ENCODE peak calls at places on chromosomes 5 and 9, in four cellular contexts. One of them, this sample, is unnamed.

GRCh38 chr5:6408627-6409446 is 30.5 kb upstream of the MED10 start:
- DNase-seq in GM12878: no peak
- DNase-seq in HepG2: no peak
- DNase-seq in H1: no peak
- DNase-seq in this sample: no peak

GRCh38 chr5:152501294-152501693 is 96.2 kb upstream of the NMUR2 start:
- DNase-seq in GM12878: no peak
- DNase-seq in HepG2: no peak
- DNase-seq in H1: no peak
- DNase-seq in this sample: no peak

GRCh38 chr5:15539951-15540350 is 40.0 kb downstream of the FBXL7 start:
- DNase-seq in HepG2: no peak
- DNase-seq in H1: no peak
- DNase-seq in GM12878: no peak
- DNase-seq in this sample: no peak

GRCh38 chr5:170597876-170598275 is 94.1 kb downstream of the KCNIP1 start:
- DNase-seq in HepG2: no peak
- DNase-seq in H1: no peak
- DNase-seq in GM12878: no peak
- DNase-seq in this sample: no peak

GRCh38 chr9:116767219-116767618 is 80.1 kb downstream of the TRIM32 start:
- DNase-seq in GM12878: no peak
- DNase-seq in HepG2: no peak
- DNase-seq in H1: no peak
- DNase-seq in this sample: no peak

GRCh38 chr5:23466401-23466886 is 41.0 kb upstream of the PRDM9 start:
- DNase-seq in GM12878: no peak
- DNase-seq in HepG2: peak; percentile 75
- DNase-seq in H1: no peak
- DNase-seq in this sample: no peak

GRCh38 chr5:172299916-172300439 is 16.4 kb upstream of the UBTD2 start:
- DNase-seq in GM12878: no peak
- DNase-seq in HepG2: no peak
- DNase-seq in H1: no peak
- DNase-seq in this sample: no peak

GRCh38 chr9:35490155-35490909 is 421 bp downstream of the RUSC2 start:
- DNase-seq in H1: no peak
- DNase-seq in GM12878: no peak
- DNase-seq in HepG2: no peak
- DNase-seq in this sample: no peak

GRCh38 chr9:138077126-138077525 is 199.5 kb downstream of the CACNA1B start:
- DNase-seq in GM12878: no peak
- DNase-seq in HepG2: no peak
- DNase-seq in H1: no peak
- DNase-seq in this sample: no peak

GRCh38 chr5:8908055-8908683 is 637.7 kb downstream of the SEMA5A start:
- DNase-seq in HepG2: no peak
- DNase-seq in GM12878: no peak
- DNase-seq in H1: peak; percentile 68
- DNase-seq in this sample: peak; percentile 40

GRCh38 chr5:40676643-40677333 is 2.9 kb upstream of the PTGER4 start:
- DNase-seq in GM12878: no peak
- DNase-seq in H1: no peak
- DNase-seq in HepG2: no peak
- DNase-seq in this sample: no peak

GRCh38 chr5:170216262-170216864 is 16.4 kb upstream of the C5orf58 start:
- DNase-seq in H1: no peak
- DNase-seq in HepG2: peak; percentile 29
- DNase-seq in GM12878: no peak
- DNase-seq in this sample: peak; percentile 40

GRCh38 chr5:112776301-112776856 is 38.7 kb downstream of the APC start:
- DNase-seq in HepG2: no peak
- DNase-seq in GM12878: no peak
- DNase-seq in H1: no peak
- DNase-seq in this sample: no peak

GRCh38 chr9:94802795-94803194 is 76.3 kb downstream of the AOPEP start:
- DNase-seq in H1: no peak
- DNase-seq in GM12878: peak; percentile 57
- DNase-seq in HepG2: no peak
- DNase-seq in this sample: no peak

GRCh38 chr5:80963966-80964481 is 3.9 kb downstream of the RASGRF2 start:
- DNase-seq in H1: no peak
- DNase-seq in HepG2: no peak
- DNase-seq in GM12878: no peak
- DNase-seq in this sample: no peak

GRCh38 chr5:19554524-19554923 is 433.5 kb downstream of the CDH18 start:
- DNase-seq in H1: no peak
- DNase-seq in HepG2: no peak
- DNase-seq in GM12878: no peak
- DNase-seq in this sample: no peak

GRCh38 chr5:77852514-77853352 is 76.6 kb upstream of the TBCA start:
- DNase-seq in H1: peak; percentile 49
- DNase-seq in GM12878: peak; percentile 80
- DNase-seq in HepG2: no peak
- DNase-seq in this sample: peak; percentile 40

GRCh38 chr9:469672-470040 is 255.0 kb downstream of the DOCK8 start:
- DNase-seq in GM12878: no peak
- DNase-seq in H1: no peak
- DNase-seq in HepG2: no peak
- DNase-seq in this sample: peak; percentile 50

GRCh38 chr5:78899922-78900362 is 85.2 kb downstream of the ARSB start:
- DNase-seq in H1: peak; percentile 53
- DNase-seq in HepG2: peak; percentile 58
- DNase-seq in GM12878: no peak
- DNase-seq in this sample: peak; percentile 50

GRCh38 chr5:136039202-136039601 is 10.4 kb downstream of the TGFBI start:
- DNase-seq in H1: no peak
- DNase-seq in HepG2: no peak
- DNase-seq in GM12878: no peak
- DNase-seq in this sample: no peak

GRCh38 chr5:118450924-118451332 is 537.4 kb downstream of the DTWD2 start:
- DNase-seq in GM12878: no peak
- DNase-seq in H1: peak; percentile 17
- DNase-seq in HepG2: no peak
- DNase-seq in this sample: no peak

GRCh38 chr5:150133581-150134197 is 22.0 kb downstream of the PDGFRB start:
- DNase-seq in H1: no peak
- DNase-seq in GM12878: no peak
- DNase-seq in HepG2: no peak
- DNase-seq in this sample: no peak

GRCh38 chr9:75185585-75186170 is 97.4 kb downstream of the OSTF1 start:
- DNase-seq in HepG2: peak; percentile 16
- DNase-seq in GM12878: no peak
- DNase-seq in H1: no peak
- DNase-seq in this sample: peak; percentile 35

GRCh38 chr5:147483197-147483790 is 26.6 kb downstream of the DPYSL3 start:
- DNase-seq in HepG2: no peak
- DNase-seq in H1: no peak
- DNase-seq in GM12878: no peak
- DNase-seq in this sample: no peak

GRCh38 chr5:553874-554273 is 29.6 kb upstream of the SLC9A3 start:
- DNase-seq in HepG2: no peak
- DNase-seq in H1: no peak
- DNase-seq in GM12878: no peak
- DNase-seq in this sample: no peak

GRCh38 chr9:114754574-114754973 is 51.3 kb downstream of the TNFSF15 start:
- DNase-seq in GM12878: no peak
- DNase-seq in H1: no peak
- DNase-seq in HepG2: no peak
- DNase-seq in this sample: no peak

GRCh38 chr5:15752886-15753285 is 252.9 kb downstream of the FBXL7 start:
- DNase-seq in HepG2: no peak
- DNase-seq in H1: no peak
- DNase-seq in GM12878: no peak
- DNase-seq in this sample: no peak

GRCh38 chr5:140118294-140118936 is 4.5 kb downstream of the PURA start:
- DNase-seq in GM12878: no peak
- DNase-seq in H1: no peak
- DNase-seq in HepG2: no peak
- DNase-seq in this sample: no peak

GRCh38 chr5:112136773-112137172 is 282.3 kb downstream of the EPB41L4A start:
- DNase-seq in HepG2: no peak
- DNase-seq in H1: no peak
- DNase-seq in GM12878: no peak
- DNase-seq in this sample: no peak

GRCh38 chr5:90338712-90339372 is 70.7 kb downstream of the CETN3 start:
- DNase-seq in HepG2: no peak
- DNase-seq in GM12878: peak; percentile 76
- DNase-seq in H1: no peak
- DNase-seq in this sample: no peak

GRCh38 chr5:113089653-113090335 is 113.2 kb downstream of the DCP2 start:
- DNase-seq in GM12878: no peak
- DNase-seq in HepG2: no peak
- DNase-seq in H1: no peak
- DNase-seq in this sample: no peak

GRCh38 chr5:157219491-157220271 is 39.0 kb downstream of the ITK start:
- DNase-seq in H1: no peak
- DNase-seq in GM12878: peak; percentile 50
- DNase-seq in HepG2: no peak
- DNase-seq in this sample: no peak

GRCh38 chr9:34372598-34373011 is 4.1 kb downstream of the MYORG start:
- DNase-seq in HepG2: no peak
- DNase-seq in GM12878: no peak
- DNase-seq in H1: no peak
- DNase-seq in this sample: no peak

GRCh38 chr5:17157916-17158529 is 59.4 kb upstream of the BASP1 start:
- DNase-seq in HepG2: no peak
- DNase-seq in GM12878: no peak
- DNase-seq in H1: no peak
- DNase-seq in this sample: no peak

DNA sequence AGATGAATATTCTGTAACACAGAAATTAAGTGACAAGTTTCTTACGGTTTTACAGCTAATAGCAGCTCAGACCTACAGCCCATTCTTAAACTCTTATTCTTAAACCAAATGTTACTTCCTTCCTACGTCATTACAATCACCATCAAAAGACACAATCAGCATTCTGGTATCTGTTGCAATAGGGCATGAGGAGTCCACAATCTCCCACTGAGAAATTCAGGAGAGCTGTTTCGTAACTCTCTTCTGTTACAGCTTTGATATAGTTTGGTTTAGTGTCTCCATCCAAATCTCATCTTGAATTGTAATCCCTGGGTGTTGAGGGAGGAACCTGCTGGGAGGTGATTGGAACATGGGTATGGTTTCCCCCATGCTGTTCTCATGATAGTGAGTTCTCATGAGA is 163.4 kb downstream of the GAS1 start:
- DNase-seq in GM12878: no peak
- DNase-seq in HepG2: no peak
- DNase-seq in H1: no peak
- DNase-seq in this sample: no peak
- TF ChIP-seq SUZ12 in GM12878: no peak
- TF ChIP-seq SUZ12 in HepG2: no peak
- TF ChIP-seq SUZ12 in H1: no peak
- TF ChIP-seq SUZ12 in this sample: no peak

GRCh38 chr9:130770679-130771442 is 64.2 kb upstream of the ABL1 start:
- DNase-seq in GM12878: no peak
- DNase-seq in H1: no peak
- DNase-seq in HepG2: peak; percentile 50
- DNase-seq in this sample: peak; percentile 47
- TF ChIP-seq YY1 in GM12878: no peak
- TF ChIP-seq YY1 in H1: no peak
- TF ChIP-seq YY1 in HepG2: no peak
- TF ChIP-seq YY1 in this sample: no peak

DNA sequence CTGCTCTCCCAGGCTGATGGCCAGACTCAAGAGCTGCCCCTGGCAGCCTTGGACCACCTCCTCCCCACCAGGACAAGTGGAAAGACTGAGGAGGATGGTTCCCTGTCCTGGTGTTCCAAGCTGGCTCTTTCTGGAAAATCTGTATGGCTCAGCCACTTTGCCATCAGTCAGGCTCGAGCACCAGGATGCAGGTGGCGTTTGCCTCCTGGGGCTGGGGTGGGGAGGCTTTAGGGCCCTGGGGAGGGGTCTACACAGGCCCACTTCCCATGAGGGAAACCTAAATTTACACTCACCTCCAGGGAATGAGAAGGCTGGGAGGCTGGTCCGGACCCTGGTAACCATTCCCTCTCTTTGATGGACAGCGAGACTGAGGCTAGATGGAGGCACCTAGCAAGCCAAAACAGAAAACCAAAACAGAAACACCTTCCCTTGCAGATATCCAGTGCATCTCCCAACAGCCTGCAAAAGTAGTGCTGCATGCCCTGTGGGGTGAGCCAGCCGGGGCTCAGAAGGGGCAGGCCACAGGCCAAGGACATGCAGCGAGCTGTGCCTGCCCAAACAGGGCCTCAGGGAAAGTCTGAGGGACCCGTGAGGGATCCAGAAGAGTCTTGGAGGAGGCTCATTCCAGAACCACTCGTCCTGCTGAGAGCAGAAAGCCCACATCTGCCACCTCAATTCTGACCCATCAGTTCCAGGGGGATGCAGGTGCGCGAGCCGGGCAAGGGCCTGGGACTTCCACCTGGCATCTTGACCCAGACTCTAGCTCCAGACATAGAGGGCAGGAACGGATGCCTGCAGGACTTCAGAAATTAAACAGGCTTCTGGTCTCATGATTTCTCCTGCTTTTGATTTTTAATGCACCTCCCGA is 5.4 kb upstream of the CSF2 start:
- DNase-seq in GM12878: no peak
- DNase-seq in H1: no peak
- DNase-seq in HepG2: no peak
- DNase-seq in this sample: no peak
- TF ChIP-seq SUZ12 in GM12878: no peak
- TF ChIP-seq SUZ12 in H1: no peak
- TF ChIP-seq SUZ12 in HepG2: no peak
- TF ChIP-seq SUZ12 in this sample: no peak

GRCh38 chr5:72441861-72442540 is 65.2 kb downstream of the ZNF366 start:
- DNase-seq in GM12878: no peak
- DNase-seq in H1: no peak
- DNase-seq in HepG2: no peak
- DNase-seq in this sample: no peak
- TF ChIP-seq YY1 in GM12878: no peak
- TF ChIP-seq YY1 in H1: no peak
- TF ChIP-seq YY1 in HepG2: no peak
- TF ChIP-seq YY1 in this sample: no peak

GRCh38 chr5:102754499-102755424 is at the start of gene PAM:
- DNase-seq in H1: no peak
- DNase-seq in GM12878: no peak
- DNase-seq in HepG2: peak; percentile 36
- DNase-seq in this sample: peak; percentile 39

GRCh38 chr5:102753889-102754498 is 1.1 kb upstream of the PAM start:
- DNase-seq in GM12878: no peak
- DNase-seq in HepG2: no peak
- DNase-seq in H1: no peak
- DNase-seq in this sample: no peak

GRCh38 chr5:102750435-102750834 is 4.7 kb upstream of the PAM start:
- DNase-seq in HepG2: no peak
- DNase-seq in H1: no peak
- DNase-seq in GM12878: no peak
- DNase-seq in this sample: no peak

GRCh38 chr5:102747386-102748166 is 7.5 kb upstream of the PAM start:
- DNase-seq in HepG2: no peak
- DNase-seq in H1: no peak
- DNase-seq in GM12878: no peak
- DNase-seq in this sample: no peak

GRCh38 chr5:102749416-102750021 is 5.6 kb upstream of the PAM start:
- DNase-seq in GM12878: no peak
- DNase-seq in HepG2: no peak
- DNase-seq in H1: no peak
- DNase-seq in this sample: no peak
- TF ChIP-seq SUZ12 in GM12878: no peak
- TF ChIP-seq SUZ12 in HepG2: no peak
- TF ChIP-seq SUZ12 in H1: no peak
- TF ChIP-seq SUZ12 in this sample: no peak

GRCh38 chr5:110727025-110727314 is 499 bp upstream of the TMEM232 start:
- DNase-seq in H1: no peak
- DNase-seq in GM12878: no peak
- DNase-seq in HepG2: peak; percentile 8
- DNase-seq in this sample: no peak
- TF ChIP-seq YY1 in H1: no peak
- TF ChIP-seq YY1 in GM12878: no peak
- TF ChIP-seq YY1 in HepG2: no peak
- TF ChIP-seq YY1 in this sample: no peak